ENCODE peak calls at places on chromosomes 13 and 19, in six cellular contexts. One of them, this sample, is unnamed.

GRCh38 chr13:28199089-28199488 is 60.7 kb downstream of the PAN3 start:
- DNase-seq in Right ventricle myocardium superior: no peak
- DNase-seq in GF-D8: no peak
- DNase-seq in GM12865: no peak
- DNase-seq in uterus: no peak
- DNase-seq in ELF-1: no peak
- DNase-seq in this sample: no peak

GRCh38 chr13:106230450-106230849 is 305.0 kb downstream of the EFNB2 start:
- DNase-seq in uterus: no peak
- DNase-seq in Right ventricle myocardium superior: no peak
- DNase-seq in GF-D8: no peak
- DNase-seq in ELF-1: no peak
- DNase-seq in GM12865: no peak
- DNase-seq in this sample: no peak

GRCh38 chr13:101521371-101521770 is 68.9 kb downstream of the ITGBL1 start:
- DNase-seq in ELF-1: no peak
- DNase-seq in Right ventricle myocardium superior: no peak
- DNase-seq in GF-D8: no peak
- DNase-seq in GM12865: no peak
- DNase-seq in uterus: no peak
- DNase-seq in this sample: no peak

GRCh38 chr13:64912141-64912540 is 2318.0 kb downstream of the PCDH9 start:
- DNase-seq in GM12865: no peak
- DNase-seq in Right ventricle myocardium superior: no peak
- DNase-seq in GF-D8: no peak
- DNase-seq in uterus: no peak
- DNase-seq in ELF-1: no peak
- DNase-seq in this sample: no peak

GRCh38 chr19:31352782-31353651 is 3.8 kb upstream of the TSHZ3 start:
- DNase-seq in GM12865: no peak
- DNase-seq in GF-D8: no peak
- DNase-seq in ELF-1: peak
- DNase-seq in uterus: no peak
- DNase-seq in Right ventricle myocardium superior: no peak
- DNase-seq in this sample: no peak

GRCh38 chr13:67230243-67230773 is at the start of gene PCDH9:
- DNase-seq in Right ventricle myocardium superior: peak
- DNase-seq in GF-D8: no peak
- DNase-seq in uterus: peak
- DNase-seq in ELF-1: peak
- DNase-seq in GM12865: peak
- DNase-seq in this sample: peak

GRCh38 chr19:33394723-33395560 is 21.4 kb downstream of the CEBPG start:
- DNase-seq in Right ventricle myocardium superior: peak
- DNase-seq in ELF-1: no peak
- DNase-seq in GF-D8: no peak
- DNase-seq in uterus: peak
- DNase-seq in GM12865: no peak
- DNase-seq in this sample: peak

GRCh38 chr19:19626516-19627441 is 1.2 kb downstream of the LPAR2 start:
- DNase-seq in GF-D8: no peak
- DNase-seq in ELF-1: no peak
- DNase-seq in GM12865: no peak
- DNase-seq in uterus: no peak
- DNase-seq in Right ventricle myocardium superior: no peak
- DNase-seq in this sample: no peak

GRCh38 chr13:67369895-67370660 is 139.9 kb upstream of the PCDH9 start:
- DNase-seq in GF-D8: no peak
- DNase-seq in uterus: no peak
- DNase-seq in GM12865: no peak
- DNase-seq in Right ventricle myocardium superior: no peak
- DNase-seq in ELF-1: no peak
- DNase-seq in this sample: no peak

GRCh38 chr13:20387441-20387971 is 138.2 kb downstream of the CRYL1 start:
- DNase-seq in ELF-1: no peak
- DNase-seq in uterus: no peak
- DNase-seq in Right ventricle myocardium superior: no peak
- DNase-seq in GF-D8: peak
- DNase-seq in GM12865: no peak
- DNase-seq in this sample: no peak

GRCh38 chr13:94121686-94122085 is 357.8 kb downstream of the DCT start:
- DNase-seq in uterus: no peak
- DNase-seq in ELF-1: no peak
- DNase-seq in GM12865: no peak
- DNase-seq in Right ventricle myocardium superior: no peak
- DNase-seq in GF-D8: no peak
- DNase-seq in this sample: no peak

GRCh38 chr19:8423821-8424223 is 10.7 kb downstream of the MARCHF2 start:
- DNase-seq in GF-D8: peak
- DNase-seq in uterus: peak
- DNase-seq in Right ventricle myocardium superior: peak
- DNase-seq in GM12865: no peak
- DNase-seq in ELF-1: peak
- DNase-seq in this sample: peak

GRCh38 chr19:12872941-12873890 is 8.0 kb downstream of the DNASE2 start:
- DNase-seq in GM12865: peak
- DNase-seq in GF-D8: no peak
- DNase-seq in ELF-1: peak
- DNase-seq in uterus: no peak
- DNase-seq in Right ventricle myocardium superior: peak
- DNase-seq in this sample: peak

GRCh38 chr19:7562646-7563393 is 27.3 kb downstream of the PNPLA6 start:
- DNase-seq in GM12865: no peak
- DNase-seq in uterus: no peak
- DNase-seq in Right ventricle myocardium superior: no peak
- DNase-seq in GF-D8: no peak
- DNase-seq in ELF-1: no peak
- DNase-seq in this sample: no peak

GRCh38 chr13:24081388-24081787 is 79.1 kb upstream of the SPATA13 start:
- DNase-seq in GF-D8: no peak
- DNase-seq in ELF-1: no peak
- DNase-seq in uterus: no peak
- DNase-seq in Right ventricle myocardium superior: no peak
- DNase-seq in GM12865: no peak
- DNase-seq in this sample: no peak

GRCh38 chr13:20412761-20413355 is 112.8 kb downstream of the CRYL1 start:
- DNase-seq in ELF-1: peak
- DNase-seq in GF-D8: peak
- DNase-seq in uterus: no peak
- DNase-seq in GM12865: no peak
- DNase-seq in Right ventricle myocardium superior: no peak
- DNase-seq in this sample: no peak

GRCh38 chr19:56837004-56837403 is 3.5 kb downstream of the PEG3 start:
- DNase-seq in GF-D8: no peak
- DNase-seq in ELF-1: no peak
- DNase-seq in Right ventricle myocardium superior: no peak
- DNase-seq in uterus: no peak
- DNase-seq in GM12865: no peak
- DNase-seq in this sample: no peak

GRCh38 chr19:53927745-53928144 is 18.7 kb downstream of the CACNG7 start:
- DNase-seq in uterus: no peak
- DNase-seq in ELF-1: peak
- DNase-seq in GM12865: peak
- DNase-seq in Right ventricle myocardium superior: no peak
- DNase-seq in GF-D8: no peak
- DNase-seq in this sample: peak

GRCh38 chr13:99191900-99192399 is 8.7 kb upstream of the UBAC2 start:
- DNase-seq in GF-D8: no peak
- DNase-seq in Right ventricle myocardium superior: no peak
- DNase-seq in ELF-1: no peak
- DNase-seq in uterus: no peak
- DNase-seq in GM12865: no peak
- DNase-seq in this sample: no peak

GRCh38 chr19:45306040-45306439 is 16.6 kb downstream of the CKM start:
- DNase-seq in Right ventricle myocardium superior: no peak
- DNase-seq in GM12865: no peak
- DNase-seq in ELF-1: no peak
- DNase-seq in GF-D8: no peak
- DNase-seq in uterus: no peak
- DNase-seq in this sample: no peak